ENCODE peak calls at places on chromosomes 13 and 19, in five cellular contexts. M is suprapubic skin, R is lower leg skin, P is left ventricle myocardium inferior, Y is psoas muscle. W is an unnamed sample.

GRCh38 chr13:40445557-40445990 is 220.9 kb downstream of the FOXO1 start:
- DNase-seq in M (no peak), P (peak), R (no peak), Y (peak), W (no peak)

GRCh38 chr19:46256855-46257254 is 27.3 kb downstream of the IGFL1 start:
- DNase-seq in P (no peak), Y (no peak), M (no peak), R (no peak), W (no peak)

GRCh38 chr13:57666554-57666953 is 35.0 kb downstream of the PCDH17 start:
- DNase-seq in Y (no peak), P (no peak), R (no peak), M (no peak), W (no peak)

GRCh38 chr19:41897820-41898219 is 14.8 kb downstream of the ARHGEF1 start:
- DNase-seq in Y (no peak), M (no peak), R (no peak), P (no peak), W (no peak)

GRCh38 chr19:3575260-3575741 is 2.6 kb downstream of the HMG20B start:
- DNase-seq in R (no peak), M (no peak), Y (no peak), P (no peak), W (no peak)

GRCh38 chr13:94952787-94953186 is 240.4 kb upstream of the SOX21 start:
- DNase-seq in Y (no peak), M (no peak), P (no peak), R (no peak), W (no peak)

GRCh38 chr19:3481241-3482090 is 1.1 kb upstream of the SMIM24 start:
- DNase-seq in R (no peak), M (no peak), Y (no peak), P (no peak), W (no peak)

GRCh38 chr19:14901675-14902260 is 15.8 kb upstream of the OR7A17 start:
- DNase-seq in R (no peak), Y (no peak), M (no peak), P (no peak), W (no peak)

GRCh38 chr13:66359910-66360552 is 870.1 kb downstream of the PCDH9 start:
- DNase-seq in P (no peak), M (no peak), Y (no peak), R (no peak), W (no peak)

GRCh38 chr13:43085545-43085944 is 62.2 kb downstream of the DNAJC15 start:
- DNase-seq in M (no peak), Y (no peak), R (no peak), P (no peak), W (no peak)

GRCh38 chr13:36131931-36132297 is 732 bp upstream of the DCLK1 start:
- DNase-seq in P (peak), M (peak), Y (peak), R (no peak), W (no peak)

GRCh38 chr19:18470153-18470552 is 32.2 kb upstream of the ISYNA1 start:
- DNase-seq in Y (no peak), M (no peak), R (no peak), P (no peak), W (no peak)

GRCh38 chr19:12564016-12564664 is 12.9 kb upstream of the ZNF564 start:
- DNase-seq in M (peak), Y (peak), R (peak), P (peak), W (peak)

GRCh38 chr13:74061939-74062595 is 72.1 kb downstream of the KLF12 start:
- DNase-seq in R (no peak), P (no peak), M (no peak), Y (no peak), W (peak)

GRCh38 chr19:13091400-13092161 is 11.1 kb downstream of the LYL1 start:
- DNase-seq in R (no peak), M (no peak), Y (peak), P (peak), W (peak)

GRCh38 chr19:45324349-45324907 is 1.8 kb upstream of the CKM start:
- DNase-seq in Y (no peak), R (no peak), M (no peak), P (no peak), W (no peak)

GRCh38 chr19:12035220-12036172 is at the start of gene ZNF433:
- DNase-seq in Y (peak), P (peak), R (peak), M (peak), W (no peak)

GRCh38 chr13:106083620-106084350 is 451.7 kb downstream of the EFNB2 start:
- DNase-seq in Y (no peak), R (no peak), M (no peak), P (no peak), W (no peak)

GRCh38 chr13:25881136-25881926 is 170.5 kb downstream of the SHISA2 start:
- DNase-seq in P (no peak), Y (no peak), M (no peak), R (no peak), W (no peak)

GRCh38 chr13:62294210-62294609 is 878.6 kb upstream of the PCDH20 start:
- DNase-seq in Y (no peak), P (no peak), M (no peak), R (no peak), W (no peak)

GRCh38 chr13:39455534-39456175 is 147.3 kb downstream of the LHFPL6 start:
- DNase-seq in Y (no peak), R (no peak), M (no peak), P (no peak), W (no peak)

GRCh38 chr13:21998279-21998678 is 327.4 kb downstream of the FGF9 start:
- DNase-seq in Y (no peak), P (no peak), M (no peak), R (peak), W (no peak)
- TF ChIP-seq CTCF in Y (no peak), P (no peak), M (no peak), R (no peak), W (no peak)

DNA sequence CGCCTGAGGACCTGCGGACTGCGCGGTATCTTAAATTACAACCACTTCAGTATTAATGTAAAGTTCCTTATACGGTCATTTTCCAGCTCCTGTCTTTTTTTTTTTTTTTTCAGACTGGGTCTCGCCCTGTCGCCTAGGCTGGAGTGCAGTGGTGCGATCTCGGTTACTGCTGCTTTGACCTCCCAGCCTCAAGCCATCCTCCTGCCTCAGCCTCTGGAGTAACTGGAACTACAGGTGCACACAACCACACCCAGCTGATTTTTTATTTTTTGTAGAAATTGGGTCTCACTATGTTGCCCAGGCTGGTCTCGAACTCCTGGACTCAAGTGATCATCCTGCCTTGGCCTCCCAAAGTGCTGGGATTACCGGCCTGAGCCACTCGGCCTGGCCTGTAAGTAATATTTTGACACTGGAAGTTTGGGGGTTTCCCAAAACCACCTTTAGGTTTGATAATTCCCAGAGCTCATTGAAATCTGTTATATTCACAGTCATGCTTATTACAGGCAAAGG is 406 bp upstream of the EID2B start:
- DNase-seq in R (no peak), P (no peak), Y (no peak), M (no peak), W (no peak)
- H3K4me3 ChIP-seq in R (no peak), P (peak), Y (peak), M (peak), W (no peak)

GRCh38 chr19:40642757-40643325 is 41.7 kb downstream of the LTBP4 start:
- DNase-seq in P (no peak), R (no peak), Y (no peak), M (no peak), W (no peak)
- TF ChIP-seq CTCF in P (no peak), R (no peak), Y (no peak), M (no peak), W (no peak)

GRCh38 chr19:38004505-38005223 is 97.7 kb downstream of the SIPA1L3 start:
- DNase-seq in R (peak), M (peak), P (peak), Y (peak), W (peak)
- H3K4me3 ChIP-seq in R (no peak), M (peak), P (peak), Y (peak), W (peak)

GRCh38 chr13:113802761-113803160 is 43.7 kb downstream of the TMEM255B start:
- DNase-seq in P (no peak), M (peak), Y (no peak), R (peak), W (no peak)
- TF ChIP-seq CTCF in P (no peak), M (no peak), Y (no peak), R (no peak), W (no peak)

DNA sequence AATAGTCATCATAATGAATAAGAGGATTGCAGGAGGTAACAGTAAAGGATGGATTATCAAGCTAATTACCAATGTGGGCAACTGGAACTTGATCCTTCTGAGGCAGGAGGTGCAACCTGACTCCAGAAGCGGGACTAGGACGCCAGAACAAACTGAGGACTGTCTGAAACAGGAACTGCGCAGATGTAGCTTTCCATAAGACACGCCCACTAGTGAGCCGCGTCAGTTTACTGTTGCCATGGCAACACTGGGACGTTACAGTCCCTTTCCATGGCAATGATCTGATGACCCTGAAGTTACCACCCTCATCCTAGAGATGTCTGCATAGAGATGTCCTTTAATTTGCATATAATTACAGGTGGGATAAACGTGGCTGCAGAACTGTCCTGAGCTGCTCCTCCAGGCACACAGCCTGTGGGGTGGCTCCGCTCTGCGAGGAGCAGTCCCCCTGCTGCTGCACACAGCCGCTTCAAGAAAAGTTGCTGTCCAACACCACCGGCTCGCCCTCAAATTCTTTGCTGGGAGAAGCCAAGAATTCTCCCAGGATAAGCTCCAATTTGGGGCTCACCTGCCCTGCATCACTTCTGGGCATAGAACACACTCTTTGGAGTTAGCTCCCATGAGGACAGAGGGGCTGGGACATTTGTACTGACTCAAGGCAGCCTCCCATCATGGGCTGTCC is 816.6 kb downstream of the UQCRFS1 start:
- DNase-seq in M (no peak), Y (no peak), R (no peak), P (no peak), W (no peak)
- H3K4me3 ChIP-seq in M (no peak), Y (no peak), R (no peak), P (no peak), W (no peak)

DNA sequence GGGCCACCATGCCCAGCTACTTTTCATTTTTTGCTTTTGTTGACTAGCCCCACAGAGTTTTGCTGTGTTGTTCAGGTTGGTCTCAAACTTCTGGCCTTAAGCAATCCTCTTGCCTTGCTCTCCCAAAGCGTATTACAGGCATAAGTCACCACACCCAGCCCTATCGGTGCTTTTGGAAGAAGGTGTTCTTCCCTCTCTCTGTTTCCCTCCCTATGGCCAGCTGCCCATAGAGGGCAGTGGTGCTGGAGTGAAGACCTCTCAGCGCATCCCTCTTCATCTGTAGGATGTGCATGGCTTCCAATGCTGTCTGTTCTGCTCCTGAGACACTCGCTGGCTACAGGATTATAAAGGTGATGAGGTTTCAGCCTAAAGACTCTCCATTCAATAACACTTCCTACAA is 1.3 kb upstream of the CD22 start:
- DNase-seq in P (no peak), M (no peak), Y (no peak), R (no peak), W (no peak)
- TF ChIP-seq CTCF in P (no peak), M (no peak), Y (no peak), R (no peak), W (peak)

DNA sequence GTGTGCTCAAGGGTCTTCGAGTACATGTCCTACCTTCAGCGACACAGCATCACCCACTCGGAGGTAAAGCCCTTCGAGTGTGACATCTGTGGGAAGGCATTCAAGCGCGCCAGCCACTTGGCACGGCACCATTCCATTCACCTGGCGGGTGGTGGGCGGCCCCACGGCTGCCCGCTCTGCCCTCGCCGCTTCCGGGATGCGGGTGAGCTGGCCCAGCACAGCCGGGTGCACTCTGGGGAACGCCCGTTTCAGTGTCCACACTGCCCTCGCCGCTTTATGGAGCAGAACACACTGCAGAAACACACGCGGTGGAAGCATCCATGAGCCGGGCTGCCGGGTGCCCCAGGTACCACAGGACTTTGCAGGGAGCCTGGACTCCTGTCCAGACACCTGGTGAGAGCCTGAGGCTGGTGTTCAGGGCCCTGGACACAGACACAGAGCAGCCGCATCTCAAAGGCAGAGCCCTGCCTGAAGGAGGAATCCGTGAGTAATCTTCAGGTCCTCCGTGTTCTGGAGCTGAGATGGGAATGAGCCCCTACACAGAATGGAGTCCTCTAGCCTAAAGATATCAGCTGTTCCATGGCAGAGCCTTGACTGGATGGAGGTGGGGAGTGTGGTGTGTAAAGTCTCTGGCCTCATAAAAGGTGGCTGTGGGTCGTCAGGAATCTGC is 1.5 kb downstream of the ZNF581 start:
- DNase-seq in P (no peak), M (peak), R (no peak), Y (no peak), W (no peak)
- H3K4me3 ChIP-seq in P (peak), M (peak), R (no peak), Y (peak), W (peak)

DNA sequence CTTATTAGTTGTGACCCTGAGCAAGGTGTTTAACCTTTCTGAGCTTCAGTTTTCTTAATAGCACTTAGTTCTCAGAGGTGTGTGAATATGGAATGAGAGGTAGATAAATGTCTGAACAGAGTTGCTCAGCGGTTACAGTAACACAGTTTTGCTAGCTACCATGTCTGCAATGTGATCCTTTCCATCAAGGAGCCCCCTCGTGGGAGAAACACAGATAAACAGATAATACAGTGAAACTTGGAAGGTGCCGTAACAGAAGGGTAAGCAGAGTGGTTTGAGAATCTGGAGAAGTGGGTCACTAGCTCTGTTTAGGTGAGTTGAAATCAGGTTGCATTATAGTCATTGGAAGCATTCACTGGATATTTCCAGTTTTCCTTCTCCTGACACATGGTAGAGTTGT is 38.9 kb downstream of the IRS2 start:
- DNase-seq in M (no peak), P (no peak), Y (no peak), R (no peak), W (no peak)
- TF ChIP-seq CTCF in M (no peak), P (no peak), Y (no peak), R (no peak), W (peak)

W was measured in AG09309.